ENCODE peak calls at places on chromosome 6, in eight cellular contexts. Y is GM23248; S is uterus; P is PC-3; I is lower lobe of right lung; M is CD8-positive, alpha-beta T cell; N is esophagus squamous epithelium; L is mammary epithelial cell. K is an unnamed sample.

GRCh38 chr6:1993049-1993448 is 252.4 kb downstream of the GMDS start:
- DNase-seq in Y (peak; percentile 58), S (no peak), P (peak; percentile 29), I (no peak), M (no peak), N (no peak), L (peak; percentile 72), K (no peak)

GRCh38 chr6:105317607-105318533 is 85.0 kb downstream of the PREP start:
- DNase-seq in Y (no peak), S (no peak), P (peak; percentile 61), I (no peak), M (peak; percentile 30), N (no peak), L (no peak), K (no peak)

GRCh38 chr6:159646731-159647130 is 46.3 kb downstream of the SOD2 start:
- DNase-seq in Y (peak; percentile 64), S (no peak), P (no peak), I (no peak), M (no peak), N (no peak), L (peak; percentile 74), K (no peak)

GRCh38 chr6:132887204-132887603 is 72.8 kb downstream of the RPS12 start:
- DNase-seq in Y (no peak), S (no peak), P (no peak), I (no peak), M (no peak), N (no peak), L (peak; percentile 41), K (no peak)

GRCh38 chr6:82702574-82702973 is 339.0 kb downstream of the TPBG start:
- DNase-seq in Y (no peak), S (no peak), P (no peak), I (no peak), M (no peak), N (no peak), L (no peak), K (no peak)

GRCh38 chr6:47242483-47243386 is 67.0 kb downstream of the TNFRSF21 start:
- DNase-seq in Y (peak; percentile 77), S (peak; percentile 78), P (peak; percentile 87), I (peak; percentile 92), M (peak; percentile 81), N (peak; percentile 16), L (peak; percentile 93), K (peak; percentile 96)

GRCh38 chr6:111478064-111478476 is 4.9 kb downstream of the REV3L start:
- DNase-seq in Y (peak; percentile 61), S (no peak), P (peak; percentile 59), I (no peak), M (no peak), N (no peak), L (peak; percentile 33), K (no peak)

GRCh38 chr6:56860466-56860865 is 94.4 kb upstream of the BEND6 start:
- DNase-seq in Y (peak; percentile 72), S (no peak), P (peak; percentile 52), I (no peak), M (no peak), N (no peak), L (peak; percentile 12), K (no peak)

GRCh38 chr6:137708481-137708880 is 158.6 kb upstream of the TNFAIP3 start:
- DNase-seq in Y (no peak), S (no peak), P (no peak), I (no peak), M (no peak), N (no peak), L (no peak), K (no peak)

GRCh38 chr6:126662966-126663365 is 323.1 kb downstream of the CENPW start:
- DNase-seq in Y (peak; percentile 15), S (no peak), P (no peak), I (no peak), M (no peak), N (no peak), L (no peak), K (no peak)

GRCh38 chr6:150994026-150994425 is 128.5 kb downstream of the MTHFD1L start:
- DNase-seq in Y (no peak), S (no peak), P (no peak), I (no peak), M (no peak), N (no peak), L (no peak), K (no peak)

GRCh38 chr6:13147396-13148181 is 180.7 kb downstream of the TBC1D7 start:
- DNase-seq in Y (no peak), S (no peak), P (no peak), I (no peak), M (no peak), N (no peak), L (no peak), K (no peak)

GRCh38 chr6:127841811-127842210 is 59.0 kb downstream of the THEMIS start:
- DNase-seq in Y (peak; percentile 57), S (no peak), P (no peak), I (no peak), M (no peak), N (no peak), L (no peak), K (no peak)

GRCh38 chr6:79048611-79049010 is 29.4 kb downstream of the PHIP start:
- DNase-seq in Y (peak; percentile 60), S (no peak), P (peak; percentile 41), I (no peak), M (no peak), N (no peak), L (peak; percentile 12), K (no peak)

GRCh38 chr6:77620290-77620882 is 32.5 kb upstream of the MEI4 start:
- DNase-seq in Y (peak; percentile 6), S (no peak), P (peak; percentile 3), I (no peak), M (no peak), N (no peak), L (peak; percentile 10), K (no peak)

GRCh38 chr6:43992783-43993505 is 134.3 kb downstream of the MRPL14 start:
- DNase-seq in Y (no peak), S (no peak), P (no peak), I (no peak), M (no peak), N (no peak), L (no peak), K (no peak)

GRCh38 chr6:43996614-43997341 is 130.5 kb downstream of the MRPL14 start:
- DNase-seq in Y (no peak), S (peak; percentile 12), P (no peak), I (no peak), M (no peak), N (no peak), L (no peak), K (no peak)

GRCh38 chr6:43995137-43995536 is 132.1 kb downstream of the MRPL14 start:
- DNase-seq in Y (no peak), S (no peak), P (no peak), I (no peak), M (no peak), N (no peak), L (no peak), K (no peak)

GRCh38 chr6:43992126-43992663 is 135.1 kb downstream of the MRPL14 start:
- DNase-seq in Y (no peak), S (no peak), P (no peak), I (peak; percentile 4), M (no peak), N (no peak), L (no peak), K (peak; percentile 21)

DNA sequence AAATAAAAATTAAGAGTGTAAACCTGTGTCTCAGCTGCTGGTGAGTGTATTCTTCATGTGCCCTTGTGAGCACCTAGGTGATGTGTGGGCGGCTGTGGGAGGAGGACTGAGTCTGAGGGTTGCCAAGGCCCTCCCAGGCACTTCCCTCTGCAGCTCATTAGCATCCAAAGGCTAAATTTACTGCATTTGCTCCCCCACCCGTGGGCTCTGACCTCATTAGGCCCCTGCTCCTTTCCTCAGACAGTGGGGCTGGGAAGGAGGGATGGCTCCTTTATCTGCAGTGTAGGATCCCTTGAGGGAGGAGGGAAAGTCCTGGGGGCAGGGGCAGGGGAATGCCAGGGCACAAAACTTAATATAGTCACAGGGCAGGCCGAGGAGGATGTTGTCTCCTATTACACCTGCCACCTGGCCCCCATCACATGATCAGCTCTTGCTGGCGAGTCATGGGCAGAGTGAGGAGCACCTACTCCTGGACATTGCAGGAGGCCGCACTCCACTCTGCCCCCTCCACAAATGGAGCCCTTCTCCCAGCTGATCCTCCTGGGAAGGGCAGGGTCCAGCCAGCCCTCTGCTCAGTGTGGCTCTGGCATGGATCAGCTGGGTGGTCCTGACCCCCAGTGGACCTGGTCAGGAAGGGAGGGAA is 133.2 kb downstream of the MRPL14 start:
- DNase-seq in Y (no peak), S (peak; percentile 74), P (peak; percentile 55), I (no peak), M (no peak), N (no peak), L (no peak), K (no peak)
- H3K9me3 ChIP-seq in Y (no peaks in the 10 kb centered on the region), S (no peaks in the 10 kb centered on the region), P (no peaks in the 10 kb centered on the region), I (no peaks in the 10 kb centered on the region), M (no peaks in the 10 kb centered on the region), N (no peaks in the 10 kb centered on the region), L (no peaks in the 10 kb centered on the region), K (no peaks in the 10 kb centered on the region)

DNA sequence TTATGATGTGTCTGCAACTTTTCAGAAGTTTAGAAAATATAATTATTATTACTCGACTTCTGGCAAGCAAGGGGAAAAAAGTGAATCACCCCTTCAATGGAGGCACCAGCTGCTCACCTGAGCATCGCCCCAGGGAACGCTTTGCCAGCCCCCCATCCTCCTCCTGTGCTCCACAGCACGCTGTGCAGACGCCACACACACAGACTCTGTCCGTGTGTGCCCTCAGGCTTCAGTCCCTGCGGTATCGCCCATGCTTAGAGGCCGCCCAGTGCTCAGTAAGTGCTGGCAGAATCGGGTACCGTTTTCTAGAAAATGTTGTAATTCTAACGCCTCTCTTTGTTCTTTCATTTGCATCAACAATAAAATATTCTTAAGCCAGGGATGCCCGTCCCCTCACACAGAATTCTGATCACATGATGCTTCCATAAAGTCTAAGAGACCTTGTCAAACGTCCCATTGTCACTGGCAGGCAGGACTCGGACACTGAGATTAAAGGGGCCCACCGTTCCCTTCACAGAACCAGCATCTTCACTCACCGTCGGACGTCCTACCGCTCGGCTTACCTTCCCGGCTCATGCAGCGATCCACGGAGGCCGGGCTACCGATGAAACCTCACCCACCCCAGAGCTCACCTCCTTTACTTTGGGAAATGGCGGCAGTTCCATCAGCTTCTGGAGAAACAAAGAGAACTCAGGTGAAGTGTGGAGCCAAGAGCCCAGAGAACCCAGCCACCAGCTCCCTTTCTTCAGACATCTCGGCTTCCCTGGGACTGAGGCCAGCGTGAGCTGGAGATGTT is 105.5 kb downstream of the DLL1 start:
- DNase-seq in Y (no peak), S (no peak), P (no peak), I (no peak), M (no peak), N (no peak), L (no peak), K (no peak)
- H3K9me3 ChIP-seq in Y (no peaks in the 10 kb centered on the region), S (no peaks in the 10 kb centered on the region), P (no peaks in the 10 kb centered on the region), I (no peaks in the 10 kb centered on the region), M (no peaks in the 10 kb centered on the region), N (no peaks in the 10 kb centered on the region), L (peaks cover 17% of the 10 kb centered on the region), K (no peaks in the 10 kb centered on the region)

GRCh38 chr6:67541591-67541990 is 1093.5 kb upstream of the ADGRB3 start:
- DNase-seq in Y (no peak), S (no peak), P (peak; percentile 34), I (no peak), M (no peak), N (no peak), L (no peak), K (no peak)
- H3K9me3 ChIP-seq in Y (no peaks in the 10 kb centered on the region), S (no peaks in the 10 kb centered on the region), P (peaks cover 6% of the 10 kb centered on the region), I (peaks cover 8% of the 10 kb centered on the region), M (no peaks in the 10 kb centered on the region), N (no peaks in the 10 kb centered on the region), L (peaks cover 17% of the 10 kb centered on the region), K (peaks cover 12% of the 10 kb centered on the region)

DNA sequence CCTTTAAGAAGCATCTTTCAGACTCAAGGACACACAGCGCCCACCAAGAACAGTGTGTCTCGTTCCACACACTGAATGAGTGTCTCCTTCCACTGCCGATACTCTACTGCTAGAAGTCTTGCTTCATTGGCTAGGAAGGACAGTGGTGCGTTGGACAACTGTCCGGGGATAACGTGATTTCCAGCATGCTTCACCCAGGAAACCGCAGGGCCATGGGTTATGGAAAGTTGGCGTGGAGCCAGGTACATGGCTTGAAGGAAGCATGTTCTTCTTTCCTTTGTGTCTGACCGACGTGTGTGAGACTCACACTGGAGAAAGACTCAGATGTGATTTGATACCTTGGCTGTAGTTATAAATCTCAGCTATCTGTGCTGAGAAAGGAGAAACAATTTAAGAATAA is 73.2 kb downstream of the SMOC2 start:
- DNase-seq in Y (no peak), S (peak; percentile 80), P (no peak), I (no peak), M (no peak), N (no peak), L (no peak), K (peak; percentile 92)
- H3K9me3 ChIP-seq in Y (no peaks in the 10 kb centered on the region), S (no peaks in the 10 kb centered on the region), P (no peaks in the 10 kb centered on the region), I (no peaks in the 10 kb centered on the region), M (no peaks in the 10 kb centered on the region), N (no peaks in the 10 kb centered on the region), L (peaks cover 24% of the 10 kb centered on the region), K (no peaks in the 10 kb centered on the region)